ENCODE peak calls at places on chromosomes 13 and 19, in four cellular contexts. J is A549, K is transverse colon, B is tibial nerve. W is an unnamed sample.

GRCh38 chr13:58024103-58024502 is 392.6 kb downstream of the PCDH17 start:
- DNase-seq in J (no peak), K (no peak), B (no peak), W (no peak)

GRCh38 chr19:3670258-3670795 is 29.9 kb downstream of the PIP5K1C start:
- DNase-seq in J (no peak), K (peak; percentile 68), B (peak; percentile 81), W (peak; percentile 85)

GRCh38 chr13:69737129-69737935 is 370.3 kb upstream of the ATXN8OS start:
- DNase-seq in J (no peak), K (no peak), B (no peak), W (no peak)

GRCh38 chr19:32719611-32720059 is at the start of gene TDRD12:
- DNase-seq in J (no peak), K (no peak), B (no peak), W (no peak)

GRCh38 chr13:32354040-32354439 is 38.7 kb downstream of the BRCA2 start:
- DNase-seq in J (no peak), K (no peak), B (no peak), W (no peak)

GRCh38 chr19:58123354-58123753 is 25.3 kb upstream of the ZSCAN18 start:
- DNase-seq in J (no peak), K (no peak), B (no peak), W (no peak)

GRCh38 chr13:46778095-46778494 is 18.9 kb downstream of the ESD start:
- DNase-seq in J (no peak), K (no peak), B (no peak), W (no peak)

GRCh38 chr13:113545455-113545930 is 39.1 kb upstream of the TFDP1 start:
- DNase-seq in J (no peak), K (peak; percentile 8), B (no peak), W (no peak)

DNA sequence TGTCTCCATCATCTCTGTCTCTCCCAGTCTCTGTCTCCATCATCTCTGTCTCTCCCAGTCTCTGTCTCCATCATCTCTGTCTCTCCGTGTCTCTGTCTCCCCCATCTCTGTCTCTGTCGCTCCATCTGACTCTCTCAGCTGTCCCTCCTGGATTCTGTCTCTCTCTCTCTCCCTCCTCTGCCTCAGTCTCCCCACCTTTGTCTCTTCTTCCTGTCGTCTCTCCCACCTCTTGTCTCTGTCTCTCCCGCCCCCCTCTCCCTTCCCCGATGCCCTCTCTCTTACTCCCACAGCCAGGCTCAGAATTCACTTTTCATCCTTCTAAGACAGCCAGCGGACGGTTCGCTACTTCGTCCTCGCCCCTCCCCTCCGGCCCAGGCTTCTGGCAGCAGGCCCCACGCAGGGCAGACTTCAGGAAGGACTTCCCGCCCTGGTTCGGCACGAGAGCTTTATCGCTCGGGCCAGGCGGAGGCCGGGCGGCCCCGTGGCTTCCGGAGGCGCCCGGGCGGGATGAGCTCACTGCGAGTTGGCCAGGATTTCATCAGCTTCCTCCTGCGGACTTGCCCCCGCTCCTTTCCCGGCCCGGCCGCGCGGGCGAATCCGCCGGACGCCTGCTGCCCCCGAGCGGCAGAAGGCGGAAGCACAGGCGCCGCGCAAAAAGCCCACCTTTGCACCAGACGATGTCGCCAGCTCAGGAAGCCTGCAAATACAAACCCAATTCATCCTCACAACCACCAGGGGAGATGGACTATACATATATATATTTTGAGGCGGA is 12.4 kb upstream of the CCDC9 start:
- DNase-seq in J (peak; percentile 94), K (peak; percentile 92), B (peak; percentile 75), W (peak; percentile 95)
- TF ChIP-seq EP300 in J (peak; percentile 84), K (no peak), B (peak; percentile 90), W (no peak)

GRCh38 chr13:41019027-41019487 is at the start of gene ELF1:
- DNase-seq in J (peak; percentile 50), K (peak; percentile 76), B (no peak), W (no peak)
- TF ChIP-seq EP300 in J (no peak), K (no peak), B (peak; percentile 75), W (no peak)

DNA sequence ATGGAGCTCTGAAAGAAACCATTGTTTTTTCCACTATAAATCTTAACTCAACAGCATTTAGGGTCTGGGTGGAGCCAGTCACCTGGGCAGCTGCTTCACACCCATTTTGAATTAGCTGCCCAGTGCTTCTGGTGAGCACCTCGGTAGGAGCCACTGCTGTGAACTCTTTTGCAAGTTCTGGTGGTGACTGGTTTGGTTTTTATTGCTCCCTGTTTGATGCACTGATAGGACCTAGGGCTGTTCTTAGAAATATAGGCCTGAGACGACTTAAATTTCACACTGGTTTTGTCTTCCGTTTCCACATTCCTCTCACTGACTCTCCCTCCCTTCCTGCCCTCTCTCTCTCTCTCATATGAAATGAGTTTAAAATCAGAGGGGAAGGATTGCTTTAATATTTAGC is 103.9 kb downstream of the GGACT start:
- DNase-seq in J (no peak), K (peak; percentile 33), B (no peak), W (no peak)
- TF ChIP-seq EP300 in J (no peak), K (no peak), B (no peak), W (no peak)

GRCh38 chr19:10286803-10287737 is at the start of gene ICAM4:
- DNase-seq in J (no peak), K (peak; percentile 48), B (no peak), W (peak; percentile 72)

GRCh38 chr19:10290439-10290875 is 705 bp downstream of the ICAM5 start:
- DNase-seq in J (no peak), K (peak; percentile 15), B (no peak), W (no peak)

GRCh38 chr19:10289836-10290438 is at the start of gene ICAM5:
- DNase-seq in J (no peak), K (peak; percentile 13), B (no peak), W (no peak)

GRCh38 chr19:10289167-10289835 is 451 bp upstream of the ICAM5 start:
- DNase-seq in J (no peak), K (peak; percentile 56), B (no peak), W (no peak)

GRCh38 chr19:10288662-10289166 is 1.0 kb upstream of the ICAM5 start:
- DNase-seq in J (peak; percentile 85), K (peak; percentile 66), B (no peak), W (no peak)
- TF ChIP-seq EP300 in J (no peak), K (no peak), B (no peak), W (no peak)

DNA sequence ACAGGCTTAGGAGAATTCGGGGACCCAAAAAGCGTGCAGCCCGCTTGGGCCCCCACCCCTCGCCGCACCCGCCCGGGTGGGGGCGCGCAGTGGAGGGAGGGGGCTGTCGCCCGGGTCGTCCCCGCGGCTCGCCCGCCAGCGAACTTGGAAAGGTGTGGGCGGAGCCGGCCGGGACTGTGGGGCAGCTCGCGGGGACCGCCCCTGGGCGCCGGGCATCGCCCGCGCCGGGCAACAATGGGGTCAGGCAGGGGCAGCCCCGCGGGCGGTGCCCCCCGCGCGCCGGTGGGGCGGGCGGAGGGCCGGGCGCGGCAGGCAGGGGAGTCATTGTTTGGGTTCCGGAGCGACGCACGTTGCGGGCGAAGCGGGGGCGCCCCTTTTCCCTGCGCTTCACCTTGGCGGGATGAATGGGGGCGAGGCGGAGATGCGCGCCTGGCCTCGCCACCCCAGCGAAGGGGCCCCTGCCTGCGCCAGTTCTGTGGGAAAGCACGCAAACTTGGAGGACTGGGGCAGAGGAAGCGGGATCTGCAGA is 637 bp upstream of the KLF12 start:
- DNase-seq in J (peak; percentile 31), K (peak; percentile 75), B (peak; percentile 16), W (peak; percentile 66)
- TF ChIP-seq EP300 in J (no peak), K (no peak), B (no peak), W (no peak)

GRCh38 chr19:55655648-55656040 is 809 bp downstream of the U2AF2 start:
- DNase-seq in J (no peak), K (no peak), B (no peak), W (no peak)

GRCh38 chr19:55654833-55655647 is at the start of gene U2AF2:
- DNase-seq in J (peak; percentile 85), K (peak; percentile 97), B (peak; percentile 92), W (peak; percentile 98)

GRCh38 chr19:55652311-55653078 is 2.3 kb upstream of the U2AF2 start:
- DNase-seq in J (no peak), K (no peak), B (no peak), W (no peak)

GRCh38 chr19:55654323-55654832 is 457 bp upstream of the U2AF2 start:
- DNase-seq in J (peak; percentile 90), K (peak; percentile 99), B (peak; percentile 99), W (peak; percentile 100)

DNA sequence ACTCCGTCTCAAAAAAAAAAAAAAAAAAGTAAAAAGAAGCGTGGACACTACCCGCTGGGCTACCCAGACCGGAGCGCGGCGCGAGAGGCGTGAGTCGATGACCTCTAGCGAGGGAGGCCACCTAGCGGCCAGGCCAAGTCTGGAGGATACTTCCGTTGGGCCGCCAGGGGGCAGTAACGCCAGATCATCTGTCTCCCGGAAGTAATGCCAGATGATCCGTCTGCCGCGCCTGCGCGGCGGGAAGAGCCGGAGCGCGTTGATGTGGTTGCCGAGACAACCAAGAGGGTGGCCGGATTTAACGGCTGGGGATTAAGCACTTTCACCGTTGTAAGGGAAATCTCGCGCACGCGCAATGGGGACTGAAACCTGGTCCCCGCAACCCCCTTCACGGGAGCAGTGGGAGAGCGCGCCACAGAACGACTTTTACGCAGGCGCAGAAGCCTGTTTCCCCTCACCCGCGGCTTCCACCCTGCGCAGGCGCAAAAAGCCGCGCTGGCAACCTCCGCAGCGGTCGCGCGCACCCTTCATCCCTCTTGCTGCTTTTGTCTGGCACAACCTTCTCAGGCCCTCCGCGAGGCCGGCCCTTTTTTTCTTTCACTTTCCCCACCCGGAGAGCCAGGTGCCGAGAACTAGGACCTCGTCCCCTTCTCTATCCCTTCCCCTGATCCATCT is 1.0 kb upstream of the U2AF2 start:
- DNase-seq in J (peak; percentile 98), K (peak; percentile 99), B (peak; percentile 95), W (peak; percentile 99)
- TF ChIP-seq EP300 in J (no peak), K (no peak), B (peak; percentile 97), W (no peak)

W was measured in suprapubic skin.